ENCODE peak calls at places on chromosomes 6 and 20, in six cellular contexts. F is hepatocyte, H is choroid plexus epithelial cell, J is right lobe of liver, G is AG20443, A is suprapubic skin. Y is an unnamed sample.

GRCh38 chr6:146909376-146909775 is 294.8 kb upstream of the STXBP5 start:
- DNase-seq in H (no peak), J (no peak), A (no peak), F (no peak), G (no peak), Y (no peak)

GRCh38 chr6:149614352-149614751 is 34.2 kb downstream of the KATNA1 start:
- DNase-seq in G (no peak), H (peak; percentile 16), A (no peak), F (no peak), J (no peak), Y (no peak)

GRCh38 chr6:113299526-113299925 is 557.6 kb upstream of the MARCKS start:
- DNase-seq in A (no peak), F (no peak), G (no peak), J (no peak), H (peak; percentile 17), Y (no peak)

GRCh38 chr6:74091133-74091793 is 395.3 kb downstream of the CD109 start:
- DNase-seq in G (peak; percentile 36), A (no peak), J (no peak), F (peak; percentile 67), H (peak; percentile 68), Y (peak; percentile 7)

GRCh38 chr6:17987576-17988421 is at the start of gene KIF13A:
- DNase-seq in H (peak; percentile 57), J (peak; percentile 74), A (peak; percentile 86), G (peak; percentile 88), F (peak; percentile 84), Y (peak; percentile 81)

GRCh38 chr6:158963020-158963808 is 36.8 kb downstream of the RSPH3 start:
- DNase-seq in H (peak; percentile 17), F (no peak), J (no peak), G (no peak), A (no peak), Y (no peak)

GRCh38 chr6:147508073-147508870 is at the start of gene SAMD5:
- DNase-seq in F (peak; percentile 88), J (peak; percentile 85), G (peak; percentile 85), A (peak; percentile 62), H (peak; percentile 69), Y (no peak)

GRCh38 chr6:151148111-151148510 is 91.7 kb upstream of the AKAP12 start:
- DNase-seq in H (no peak), G (no peak), J (no peak), F (no peak), A (no peak), Y (peak; percentile 89)

GRCh38 chr20:46121531-46121930 is 3.4 kb downstream of the CD40 start:
- DNase-seq in F (no peak), H (no peak), G (no peak), J (no peak), A (no peak), Y (no peak)

GRCh38 chr20:43572891-43573290 is 14.1 kb downstream of the SGK2 start:
- DNase-seq in J (no peak), F (no peak), A (no peak), H (no peak), G (peak; percentile 3), Y (no peak)